ENCODE peak calls at places on chromosomes 12 and 14, in ten cellular contexts. C is stomach, Q is tibial artery, J is PC-9, Y is choroid plexus epithelial cell, Z is astrocyte of the spinal cord, H is tibial nerve, T is HCT116, G is DND-41, D is keratinocyte. A is an unnamed sample.

GRCh38 chr12:9961106-9961505 is 10.1 kb upstream of the CLEC12A start:
- DNase-seq in Z (no peak), H (no peak), G (peak), Q (no peak), T (no peak), J (no peak), Y (no peak), C (no peak), D (no peak), A (no peak)

GRCh38 chr12:8951744-8952143 is 2.3 kb upstream of the M6PR start:
- DNase-seq in J (no peak), G (no peak), H (no peak), Y (no peak), T (no peak), Q (no peak), Z (no peak), C (no peak), D (no peak), A (no peak)

GRCh38 chr12:77120695-77121094 is 55.3 kb upstream of the E2F7 start:
- DNase-seq in Q (no peak), Z (peak), G (no peak), H (no peak), T (no peak), Y (peak), J (no peak), C (no peak), D (peak), A (no peak)

GRCh38 chr12:95582230-95583058 is 31.2 kb upstream of the USP44 start:
- DNase-seq in Y (peak), H (no peak), Q (no peak), G (no peak), D (no peak), C (no peak), Z (peak), T (peak), J (no peak), A (no peak)

GRCh38 chr12:22856120-22856699 is 231.2 kb downstream of the ETNK1 start:
- DNase-seq in G (no peak), C (no peak), D (no peak), H (no peak), J (no peak), Y (peak), Q (no peak), T (peak), Z (peak), A (no peak)

GRCh38 chr12:107670999-107671643 is 14.5 kb upstream of the PWP1 start:
- DNase-seq in H (no peak), Q (no peak), G (peak), J (no peak), Z (no peak), T (peak), Y (peak), D (no peak), C (peak), A (peak)

GRCh38 chr12:42552822-42553221 is 36.7 kb downstream of the PRICKLE1 start:
- DNase-seq in Q (no peak), T (no peak), G (no peak), J (no peak), Z (no peak), D (no peak), H (no peak), C (no peak), Y (no peak), A (no peak)

GRCh38 chr12:116591608-116592115 is 32.5 kb downstream of the MAP1LC3B2 start:
- DNase-seq in D (no peak), C (no peak), Q (no peak), T (no peak), J (no peak), Y (peak), Z (peak), G (no peak), H (no peak), A (no peak)

GRCh38 chr12:63070709-63071108 is 80.3 kb downstream of the AVPR1A start:
- DNase-seq in Y (peak), C (no peak), J (no peak), D (no peak), T (no peak), G (no peak), Q (no peak), H (no peak), Z (peak), A (no peak)

GRCh38 chr12:46718495-46718894 is 107.3 kb downstream of the SLC38A4 start:
- DNase-seq in J (no peak), Q (no peak), Z (no peak), Y (no peak), D (no peak), T (no peak), H (no peak), G (no peak), C (no peak), A (no peak)

GRCh38 chr14:91957876-91958313 is 10.4 kb upstream of the FBLN5 start:
- DNase-seq in D (no peak), H (no peak), Y (no peak), T (no peak), J (no peak), G (no peak), Z (no peak), Q (no peak), C (no peak), A (no peak)

GRCh38 chr14:80602931-80603330 is 338.6 kb downstream of the CEP128 start:
- DNase-seq in Q (no peak), G (no peak), J (no peak), H (no peak), C (no peak), Z (no peak), D (no peak), Y (no peak), T (no peak), A (no peak)

GRCh38 chr12:27635349-27635972 is 60.8 kb upstream of the REP15 start:
- DNase-seq in Z (peak), T (peak), H (no peak), Q (no peak), C (no peak), D (no peak), Y (peak), J (no peak), G (no peak), A (no peak)

GRCh38 chr12:122847516-122847836 is 12.2 kb downstream of the HIP1R start:
- DNase-seq in T (no peak), Z (no peak), C (no peak), J (no peak), D (no peak), G (no peak), H (no peak), Y (no peak), Q (no peak), A (no peak)

GRCh38 chr14:42855159-42855558 is 1248.5 kb downstream of the LRFN5 start:
- DNase-seq in Q (no peak), J (no peak), D (no peak), C (no peak), Y (peak), T (no peak), Z (peak), G (no peak), H (no peak), A (no peak)

GRCh38 chr12:127078577-127079350 is 1188.2 kb upstream of the TMEM132C start:
- DNase-seq in H (no peak), Q (no peak), C (no peak), J (no peak), G (no peak), Y (no peak), D (no peak), Z (no peak), T (no peak), A (no peak)

GRCh38 chr12:10454531-10454930 is 1.4 kb upstream of the KLRC1 start:
- DNase-seq in Q (no peak), J (no peak), Z (no peak), D (no peak), H (no peak), T (no peak), Y (peak), C (no peak), G (no peak), A (no peak)

GRCh38 chr12:55925870-55926737 is 1.6 kb downstream of the PYM1 start:
- DNase-seq in Y (peak), C (no peak), Q (no peak), G (peak), H (no peak), D (no peak), J (no peak), Z (no peak), T (peak), A (no peak)

GRCh38 chr12:4664111-4664510 is 15.2 kb downstream of the NDUFA9 start:
- DNase-seq in D (no peak), Q (no peak), Z (peak), T (no peak), C (no peak), Y (peak), H (no peak), G (no peak), J (no peak), A (no peak)

GRCh38 chr12:54956322-54956721 is 28.2 kb downstream of the TESPA1 start:
- DNase-seq in Y (no peak), Z (no peak), Q (no peak), H (no peak), D (no peak), J (no peak), C (no peak), T (no peak), G (no peak), A (no peak)

GRCh38 chr12:114447274-114447716 is 41.4 kb upstream of the TBX5 start:
- DNase-seq in G (no peak), Z (no peak), T (no peak), C (no peak), J (no peak), H (no peak), Y (no peak), Q (no peak), D (no peak), A (no peak)
- H3K4me3 ChIP-seq in G (no peak), Z (no peak), T (no peak), C (no peak), J (no peak), H (no peak), Y (no peak), Q (no peak), D (no peak), A (no peak)

DNA sequence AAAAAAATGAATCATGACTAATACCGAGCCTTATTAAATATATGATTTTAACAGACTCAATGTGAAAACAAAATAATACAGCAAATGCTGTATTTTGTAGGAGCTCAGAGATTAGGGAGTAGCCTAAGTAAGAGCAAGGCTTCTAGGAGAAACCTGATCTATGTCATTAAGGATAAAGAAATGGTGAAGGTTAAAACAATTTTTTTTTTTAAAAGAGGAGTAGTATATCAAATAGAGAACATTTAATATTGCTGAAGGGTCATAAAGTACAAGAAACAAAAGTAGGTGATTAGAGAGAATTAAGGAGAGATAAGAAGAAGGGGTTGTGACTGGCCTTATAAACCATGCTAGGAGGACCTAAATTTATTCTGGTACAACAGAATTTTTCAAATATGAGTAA is 39.1 kb downstream of the PPP1R12A start:
- DNase-seq in Z (no peak), H (no peak), T (no peak), G (no peak), Y (no peak), D (no peak), C (no peak), Q (no peak), J (no peak), A (no peak)
- TF ChIP-seq CTCF in Z (no peak), H (no peak), T (no peak), G (no peak), Y (no peak), D (no peak), C (no peak), Q (no peak), J (no peak), A (no peak)

GRCh38 chr12:19645823-19646222 is 206.5 kb downstream of the AEBP2 start:
- DNase-seq in Y (no peak), H (no peak), Q (no peak), G (no peak), T (no peak), C (no peak), D (no peak), Z (no peak), J (no peak), A (no peak)
- H3K4me3 ChIP-seq in Y (no peak), H (no peak), Q (no peak), G (no peak), T (no peak), C (no peak), D (no peak), Z (no peak), J (no peak), A (no peak)

DNA sequence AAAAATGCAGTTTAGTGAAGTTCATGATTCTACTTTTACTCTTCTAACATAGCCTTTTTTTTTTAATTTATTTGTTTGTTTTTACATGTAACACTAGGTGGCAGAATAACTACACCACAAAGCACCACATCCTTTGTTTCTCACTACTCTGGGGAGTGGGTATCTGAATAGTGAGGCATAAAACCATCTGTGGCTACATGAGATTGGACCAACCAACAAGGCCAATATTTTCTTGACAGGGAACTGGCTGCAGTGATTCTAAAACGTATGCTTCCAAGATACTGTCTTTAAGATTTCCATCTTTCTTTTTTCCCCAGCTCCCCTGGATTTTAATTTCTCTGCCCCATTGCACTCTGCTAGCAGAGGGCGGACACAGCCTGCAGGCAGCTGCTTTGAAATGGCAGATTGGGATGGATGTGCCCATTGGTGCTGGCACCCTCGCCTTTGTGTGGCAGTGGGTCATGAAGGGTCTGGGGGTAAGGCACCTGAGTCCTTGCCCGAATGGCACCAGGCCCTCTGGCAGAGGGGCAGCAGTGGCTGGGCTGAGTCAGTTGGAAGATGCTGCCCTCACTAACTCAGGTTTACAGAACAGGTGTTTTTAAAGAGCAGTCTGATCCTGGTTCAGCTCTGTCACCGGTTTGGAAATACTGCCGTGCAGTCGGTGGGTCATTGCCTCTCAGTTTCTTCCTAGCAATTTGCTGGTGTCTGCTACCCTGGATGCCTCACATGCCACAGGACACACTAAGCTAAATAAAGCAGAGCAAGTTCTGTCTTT is 429.1 kb downstream of the RAD51B start:
- DNase-seq in G (peak), Q (no peak), T (peak), Z (peak), C (no peak), Y (peak), D (no peak), J (peak), H (no peak), A (peak)
- TF ChIP-seq CTCF in G (peak), Q (peak), T (peak), Z (peak), C (peak), Y (peak), D (peak), J (peak), H (peak), A (peak)

DNA sequence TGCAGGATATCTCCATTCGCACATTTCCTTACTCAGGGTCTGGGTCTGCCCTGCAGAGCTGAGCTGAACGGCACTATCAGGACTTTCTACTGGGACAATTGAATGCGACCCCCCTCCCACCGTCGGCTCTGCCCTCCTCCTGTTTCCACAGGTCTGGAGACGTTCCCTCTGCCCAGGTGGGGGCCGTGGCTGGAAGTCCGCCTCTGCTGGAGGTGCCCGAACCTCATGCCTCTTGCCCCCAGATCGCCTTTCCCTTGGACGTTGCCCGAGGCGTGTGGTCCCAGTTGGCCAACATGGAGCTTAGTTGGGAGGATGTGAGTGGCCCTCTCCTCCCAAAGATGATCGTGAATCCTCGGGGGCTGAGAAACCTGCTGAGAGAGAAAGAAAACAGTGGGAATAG is 21.2 kb upstream of the KLC1 start:
- DNase-seq in Z (no peak), Y (no peak), T (no peak), Q (no peak), J (no peak), D (no peak), G (no peak), H (no peak), C (no peak), A (no peak)
- H3K4me3 ChIP-seq in Z (no peak), Y (no peak), T (no peak), Q (no peak), J (no peak), D (no peak), G (no peak), H (no peak), C (no peak), A (no peak)

GRCh38 chr12:49901986-49902385 is 1.7 kb downstream of the FAIM2 start:
- DNase-seq in H (no peak), G (no peak), C (no peak), J (no peak), Z (no peak), T (no peak), D (no peak), Q (no peak), Y (no peak), A (no peak)

GRCh38 chr12:49903351-49903699 is 375 bp downstream of the FAIM2 start:
- DNase-seq in C (no peak), Z (no peak), G (no peak), H (no peak), Q (no peak), J (no peak), T (no peak), D (no peak), Y (no peak), A (no peak)

GRCh38 chr12:49903700-49904423 is at the start of gene FAIM2:
- DNase-seq in G (peak), D (no peak), Q (peak), H (peak), T (no peak), C (no peak), Z (peak), Y (peak), J (no peak), A (no peak)

GRCh38 chr12:49901026-49901425 is 2.7 kb downstream of the FAIM2 start:
- DNase-seq in D (no peak), H (no peak), Z (no peak), Y (no peak), J (no peak), C (no peak), G (no peak), T (no peak), Q (no peak), A (no peak)

DNA sequence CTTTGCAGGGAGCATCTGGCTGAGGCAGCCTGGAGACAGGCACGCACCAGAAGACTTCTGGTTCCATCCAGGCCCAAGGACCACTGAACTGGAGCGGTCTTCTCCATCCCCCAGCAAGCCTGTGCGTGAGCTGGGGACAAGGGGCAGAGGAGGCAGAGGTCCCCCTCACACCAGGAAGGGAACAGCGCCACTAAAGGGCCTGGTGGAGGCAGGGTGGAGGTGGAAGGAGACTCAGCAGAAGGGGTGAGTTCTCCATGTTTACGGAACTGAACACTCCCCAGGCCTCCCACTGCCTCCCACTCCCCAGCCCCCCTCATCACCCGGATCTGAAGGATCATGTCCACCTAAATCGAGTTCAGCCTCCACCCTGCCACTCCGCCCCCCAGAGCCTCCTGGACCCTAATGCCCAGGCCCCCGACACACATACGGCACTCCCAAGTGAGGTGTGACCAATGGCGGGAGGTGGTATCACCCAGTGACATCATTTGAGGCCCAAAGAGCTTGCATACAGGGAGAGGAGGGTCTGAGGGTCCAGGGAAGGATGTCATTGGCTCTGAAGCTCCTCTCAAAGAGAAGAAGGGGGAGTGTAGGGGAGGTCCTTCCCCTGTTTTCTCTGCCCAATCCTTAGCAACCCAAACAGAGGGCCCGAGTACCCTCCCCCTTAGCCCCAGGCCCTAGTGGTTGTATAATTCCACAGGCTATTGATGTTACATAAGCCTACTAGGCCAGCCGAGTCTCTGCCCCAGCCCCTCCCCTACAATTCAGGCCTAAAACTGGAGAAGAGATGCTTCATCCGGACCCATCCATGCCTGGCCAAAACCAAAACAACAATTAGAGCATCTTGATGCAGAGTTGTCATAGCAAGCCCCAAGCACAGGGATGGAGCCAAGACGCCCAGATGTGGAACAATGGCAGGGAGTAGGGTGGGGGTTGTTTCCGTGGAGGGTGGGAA is 1.0 kb downstream of the FAIM2 start:
- DNase-seq in H (no peak), Q (no peak), J (no peak), G (no peak), C (no peak), T (no peak), D (no peak), Z (no peak), Y (no peak), A (no peak)
- TF ChIP-seq CTCF in H (no peak), Q (no peak), J (no peak), G (no peak), C (no peak), T (no peak), D (no peak), Z (no peak), Y (no peak), A (no peak)

DNA sequence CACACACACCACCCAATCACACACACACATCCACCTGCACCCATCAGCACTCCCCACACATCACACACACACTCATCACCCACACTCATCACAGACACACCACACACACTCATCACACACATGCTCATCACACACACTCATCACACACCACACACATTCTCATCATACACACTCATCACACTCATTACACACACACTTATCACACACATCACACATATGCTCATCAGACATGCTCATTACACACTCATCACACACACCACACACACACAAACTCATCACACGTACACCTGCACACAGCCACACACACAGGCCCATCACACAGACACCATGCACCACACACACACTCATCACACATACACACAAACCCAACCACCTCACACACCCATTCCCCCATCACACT is 107.5 kb upstream of the C14orf180 start:
- DNase-seq in C (no peak), G (no peak), J (no peak), Y (no peak), Q (no peak), D (no peak), T (no peak), H (no peak), Z (no peak), A (no peak)
- H3K4me3 ChIP-seq in C (no peak), G (no peak), J (no peak), Y (no peak), Q (no peak), D (no peak), T (no peak), H (no peak), Z (no peak), A (no peak)

GRCh38 chr14:90556666-90557450 is 160.0 kb downstream of the CALM1 start:
- DNase-seq in J (no peak), Q (no peak), Y (no peak), Z (no peak), C (no peak), T (no peak), H (no peak), D (no peak), G (no peak), A (no peak)
- TF ChIP-seq CTCF in J (no peak), Q (no peak), Y (no peak), Z (no peak), C (no peak), T (no peak), H (no peak), D (no peak), G (no peak), A (no peak)